ENCODE peak calls at places on chromosome 22, in ten cellular contexts. One of them, this sample, is unnamed.

GRCh38 chr22:45120931-45121330 is 42.8 kb upstream of the NUP50 start:
- DNase-seq in hippocampal formation: no peak
- DNase-seq in HT-29: no peak
- DNase-seq in mesendoderm: no peak
- DNase-seq in hypothalamus: no peak
- DNase-seq in H1: no peak
- DNase-seq in naive thymus-derived CD8-positive, alpha-beta T cell: no peak
- DNase-seq in M059J: peak
- DNase-seq in NCI-H446: no peak
- DNase-seq in fibroblast of the aortic adventitia: no peak
- DNase-seq in this sample: peak

GRCh38 chr22:20551805-20552449 is 44.5 kb downstream of the MED15 start:
- DNase-seq in hippocampal formation: peak
- DNase-seq in HT-29: no peak
- DNase-seq in mesendoderm: no peak
- DNase-seq in hypothalamus: no peak
- DNase-seq in H1: no peak
- DNase-seq in naive thymus-derived CD8-positive, alpha-beta T cell: peak
- DNase-seq in M059J: no peak
- DNase-seq in NCI-H446: no peak
- DNase-seq in fibroblast of the aortic adventitia: peak
- DNase-seq in this sample: no peak

GRCh38 chr22:40635940-40636379 is 559 bp downstream of the MRTFA start:
- DNase-seq in hippocampal formation: no peak
- DNase-seq in HT-29: peak
- DNase-seq in mesendoderm: no peak
- DNase-seq in hypothalamus: no peak
- DNase-seq in H1: no peak
- DNase-seq in naive thymus-derived CD8-positive, alpha-beta T cell: no peak
- DNase-seq in M059J: no peak
- DNase-seq in NCI-H446: no peak
- DNase-seq in fibroblast of the aortic adventitia: peak
- DNase-seq in this sample: no peak

GRCh38 chr22:17213976-17214375 is 5.3 kb downstream of the ADA2 start:
- DNase-seq in hippocampal formation: no peak
- DNase-seq in HT-29: peak
- DNase-seq in mesendoderm: peak
- DNase-seq in hypothalamus: no peak
- DNase-seq in H1: no peak
- DNase-seq in naive thymus-derived CD8-positive, alpha-beta T cell: peak
- DNase-seq in M059J: peak
- DNase-seq in NCI-H446: no peak
- DNase-seq in fibroblast of the aortic adventitia: peak
- DNase-seq in this sample: no peak

GRCh38 chr22:48670317-48670716 is 1157.4 kb downstream of the BRD1 start:
- DNase-seq in hippocampal formation: no peak
- DNase-seq in HT-29: no peak
- DNase-seq in mesendoderm: no peak
- DNase-seq in hypothalamus: no peak
- DNase-seq in H1: no peak
- DNase-seq in naive thymus-derived CD8-positive, alpha-beta T cell: no peak
- DNase-seq in M059J: no peak
- DNase-seq in NCI-H446: no peak
- DNase-seq in fibroblast of the aortic adventitia: no peak
- DNase-seq in this sample: no peak

GRCh38 chr22:45036154-45036553 is 26.3 kb upstream of the PHF21B start:
- DNase-seq in hippocampal formation: peak
- DNase-seq in HT-29: no peak
- DNase-seq in mesendoderm: no peak
- DNase-seq in hypothalamus: peak
- DNase-seq in H1: no peak
- DNase-seq in naive thymus-derived CD8-positive, alpha-beta T cell: no peak
- DNase-seq in M059J: no peak
- DNase-seq in NCI-H446: no peak
- DNase-seq in fibroblast of the aortic adventitia: peak
- DNase-seq in this sample: no peak

GRCh38 chr22:26849575-26849974 is 192.2 kb downstream of the MIAT start:
- DNase-seq in hippocampal formation: no peak
- DNase-seq in HT-29: no peak
- DNase-seq in mesendoderm: no peak
- DNase-seq in hypothalamus: no peak
- DNase-seq in H1: no peak
- DNase-seq in naive thymus-derived CD8-positive, alpha-beta T cell: no peak
- DNase-seq in M059J: no peak
- DNase-seq in NCI-H446: no peak
- DNase-seq in fibroblast of the aortic adventitia: no peak
- DNase-seq in this sample: no peak

GRCh38 chr22:28582806-28583205 is 96.8 kb downstream of the TTC28 start:
- DNase-seq in hippocampal formation: no peak
- DNase-seq in HT-29: no peak
- DNase-seq in mesendoderm: peak
- DNase-seq in hypothalamus: no peak
- DNase-seq in H1: no peak
- DNase-seq in naive thymus-derived CD8-positive, alpha-beta T cell: no peak
- DNase-seq in M059J: peak
- DNase-seq in NCI-H446: no peak
- DNase-seq in fibroblast of the aortic adventitia: peak
- DNase-seq in this sample: no peak

GRCh38 chr22:41952713-41953112 is 763 bp downstream of the SMIM45 start:
- DNase-seq in hippocampal formation: no peak
- DNase-seq in HT-29: no peak
- DNase-seq in mesendoderm: no peak
- DNase-seq in hypothalamus: no peak
- DNase-seq in H1: no peak
- DNase-seq in naive thymus-derived CD8-positive, alpha-beta T cell: no peak
- DNase-seq in M059J: no peak
- DNase-seq in NCI-H446: no peak
- DNase-seq in fibroblast of the aortic adventitia: no peak
- DNase-seq in this sample: no peak

GRCh38 chr22:48664586-48664985 is 1163.1 kb downstream of the BRD1 start:
- DNase-seq in hippocampal formation: no peak
- DNase-seq in HT-29: no peak
- DNase-seq in mesendoderm: no peak
- DNase-seq in hypothalamus: no peak
- DNase-seq in H1: no peak
- DNase-seq in naive thymus-derived CD8-positive, alpha-beta T cell: no peak
- DNase-seq in M059J: no peak
- DNase-seq in NCI-H446: no peak
- DNase-seq in fibroblast of the aortic adventitia: no peak
- DNase-seq in this sample: no peak

GRCh38 chr22:37459211-37459610 is 27.0 kb downstream of the MFNG start:
- DNase-seq in hippocampal formation: no peak
- DNase-seq in HT-29: no peak
- DNase-seq in mesendoderm: no peak
- DNase-seq in hypothalamus: no peak
- DNase-seq in H1: no peak
- DNase-seq in naive thymus-derived CD8-positive, alpha-beta T cell: no peak
- DNase-seq in M059J: no peak
- DNase-seq in NCI-H446: no peak
- DNase-seq in fibroblast of the aortic adventitia: peak
- DNase-seq in this sample: no peak

GRCh38 chr22:47199261-47199948 is 437.0 kb downstream of the TBC1D22A start:
- DNase-seq in hippocampal formation: no peak
- DNase-seq in HT-29: no peak
- DNase-seq in mesendoderm: no peak
- DNase-seq in hypothalamus: no peak
- DNase-seq in H1: no peak
- DNase-seq in naive thymus-derived CD8-positive, alpha-beta T cell: no peak
- DNase-seq in M059J: no peak
- DNase-seq in NCI-H446: no peak
- DNase-seq in fibroblast of the aortic adventitia: no peak
- DNase-seq in this sample: no peak

GRCh38 chr22:19766235-19766505 is 5.6 kb downstream of the TBX1 start:
- DNase-seq in hippocampal formation: no peak
- DNase-seq in HT-29: no peak
- DNase-seq in mesendoderm: no peak
- DNase-seq in hypothalamus: no peak
- DNase-seq in H1: no peak
- DNase-seq in naive thymus-derived CD8-positive, alpha-beta T cell: no peak
- DNase-seq in M059J: no peak
- DNase-seq in NCI-H446: no peak
- DNase-seq in fibroblast of the aortic adventitia: no peak
- DNase-seq in this sample: no peak